ENCODE peak calls at places on chromosomes 3 and 15, in six cellular contexts. One of them, this sample, is unnamed.

GRCh38 chr3:132256984-132257383 is 60.2 kb upstream of the ACP3 start:
- DNase-seq in mucosa of descending colon: peak; percentile 56
- DNase-seq in tibial nerve: no peak
- DNase-seq in esophagus muscularis mucosa: no peak
- DNase-seq in tibial artery: no peak
- DNase-seq in mammary epithelial cell: peak; percentile 37
- DNase-seq in this sample: no peak

GRCh38 chr3:55330355-55330754 is 156.8 kb downstream of the WNT5A start:
- DNase-seq in tibial artery: no peak
- DNase-seq in esophagus muscularis mucosa: no peak
- DNase-seq in mammary epithelial cell: peak; percentile 85
- DNase-seq in tibial nerve: no peak
- DNase-seq in mucosa of descending colon: no peak
- DNase-seq in this sample: no peak

GRCh38 chr3:154427685-154428291 is 2.2 kb downstream of the GPR149 start:
- DNase-seq in tibial nerve: no peak
- DNase-seq in esophagus muscularis mucosa: no peak
- DNase-seq in tibial artery: no peak
- DNase-seq in mammary epithelial cell: no peak
- DNase-seq in mucosa of descending colon: no peak
- DNase-seq in this sample: no peak

GRCh38 chr3:18444597-18445420 is 19.7 kb upstream of the SATB1 start:
- DNase-seq in mucosa of descending colon: peak; percentile 77
- DNase-seq in esophagus muscularis mucosa: no peak
- DNase-seq in tibial nerve: no peak
- DNase-seq in tibial artery: peak; percentile 45
- DNase-seq in mammary epithelial cell: peak; percentile 47
- DNase-seq in this sample: no peak

GRCh38 chr3:9173445-9173844 is 76.0 kb downstream of the SRGAP3 start:
- DNase-seq in tibial nerve: no peak
- DNase-seq in mammary epithelial cell: no peak
- DNase-seq in mucosa of descending colon: no peak
- DNase-seq in tibial artery: no peak
- DNase-seq in esophagus muscularis mucosa: no peak
- DNase-seq in this sample: no peak

GRCh38 chr3:161454615-161455014 is 42.0 kb upstream of the OTOL1 start:
- DNase-seq in esophagus muscularis mucosa: no peak
- DNase-seq in mammary epithelial cell: no peak
- DNase-seq in tibial artery: no peak
- DNase-seq in tibial nerve: no peak
- DNase-seq in mucosa of descending colon: no peak
- DNase-seq in this sample: no peak

GRCh38 chr3:49519266-49519665 is 35.0 kb upstream of the BSN start:
- DNase-seq in mucosa of descending colon: no peak
- DNase-seq in mammary epithelial cell: peak; percentile 19
- DNase-seq in tibial artery: no peak
- DNase-seq in tibial nerve: no peak
- DNase-seq in esophagus muscularis mucosa: no peak
- DNase-seq in this sample: no peak

GRCh38 chr15:29570931-29571727 is 251.1 kb downstream of the TJP1 start:
- DNase-seq in tibial nerve: no peak
- DNase-seq in mucosa of descending colon: peak; percentile 55
- DNase-seq in esophagus muscularis mucosa: peak; percentile 47
- DNase-seq in tibial artery: no peak
- DNase-seq in mammary epithelial cell: peak; percentile 27
- DNase-seq in this sample: no peak

GRCh38 chr3:132635052-132635451 is 24.6 kb downstream of the ACAD11 start:
- DNase-seq in mammary epithelial cell: no peak
- DNase-seq in tibial artery: no peak
- DNase-seq in esophagus muscularis mucosa: no peak
- DNase-seq in mucosa of descending colon: no peak
- DNase-seq in tibial nerve: no peak
- DNase-seq in this sample: no peak

GRCh38 chr15:45138814-45139765 is 9.3 kb downstream of the DUOX1 start:
- DNase-seq in esophagus muscularis mucosa: no peak
- DNase-seq in tibial artery: no peak
- DNase-seq in mammary epithelial cell: no peak
- DNase-seq in mucosa of descending colon: no peak
- DNase-seq in tibial nerve: no peak
- DNase-seq in this sample: no peak

GRCh38 chr15:62874933-62875625 is 167.5 kb upstream of the TPM1 start:
- DNase-seq in tibial nerve: no peak
- DNase-seq in tibial artery: no peak
- DNase-seq in mucosa of descending colon: no peak
- DNase-seq in esophagus muscularis mucosa: no peak
- DNase-seq in mammary epithelial cell: no peak
- DNase-seq in this sample: no peak

GRCh38 chr3:66428733-66429132 is 72.1 kb downstream of the LRIG1 start:
- DNase-seq in mucosa of descending colon: peak; percentile 40
- DNase-seq in esophagus muscularis mucosa: no peak
- DNase-seq in tibial nerve: peak; percentile 78
- DNase-seq in tibial artery: peak; percentile 79
- DNase-seq in mammary epithelial cell: peak; percentile 93
- DNase-seq in this sample: peak; percentile 45

GRCh38 chr3:125331243-125331642 is 43.9 kb downstream of the ZNF148 start:
- DNase-seq in esophagus muscularis mucosa: no peak
- DNase-seq in mammary epithelial cell: peak; percentile 11
- DNase-seq in tibial artery: no peak
- DNase-seq in tibial nerve: no peak
- DNase-seq in mucosa of descending colon: no peak
- DNase-seq in this sample: no peak

GRCh38 chr3:50117120-50117519 is 28.4 kb downstream of the RBM5 start:
- DNase-seq in tibial artery: no peak
- DNase-seq in mammary epithelial cell: no peak
- DNase-seq in tibial nerve: no peak
- DNase-seq in mucosa of descending colon: no peak
- DNase-seq in esophagus muscularis mucosa: no peak
- DNase-seq in this sample: no peak

GRCh38 chr3:147393261-147393964 is 12.9 kb downstream of the ZIC4 start:
- DNase-seq in mucosa of descending colon: no peak
- DNase-seq in mammary epithelial cell: no peak
- DNase-seq in esophagus muscularis mucosa: no peak
- DNase-seq in tibial artery: no peak
- DNase-seq in tibial nerve: no peak
- DNase-seq in this sample: no peak

GRCh38 chr3:159861369-159861987 is 127.2 kb upstream of the IL12A start:
- DNase-seq in tibial nerve: no peak
- DNase-seq in esophagus muscularis mucosa: peak; percentile 50
- DNase-seq in tibial artery: no peak
- DNase-seq in mammary epithelial cell: peak; percentile 60
- DNase-seq in mucosa of descending colon: no peak
- DNase-seq in this sample: no peak

GRCh38 chr15:31732695-31733094 is 297.6 kb upstream of the CHRNA7 start:
- DNase-seq in tibial artery: no peak
- DNase-seq in esophagus muscularis mucosa: no peak
- DNase-seq in mucosa of descending colon: no peak
- DNase-seq in mammary epithelial cell: no peak
- DNase-seq in tibial nerve: no peak
- DNase-seq in this sample: no peak

GRCh38 chr15:37638139-37638538 is 296.3 kb upstream of the TMCO5A start:
- DNase-seq in mucosa of descending colon: no peak
- DNase-seq in tibial artery: no peak
- DNase-seq in mammary epithelial cell: no peak
- DNase-seq in esophagus muscularis mucosa: no peak
- DNase-seq in tibial nerve: no peak
- DNase-seq in this sample: no peak

GRCh38 chr3:11238880-11239279 is 33.3 kb upstream of the ATG7 start:
- DNase-seq in mammary epithelial cell: peak; percentile 93
- DNase-seq in tibial artery: no peak
- DNase-seq in mucosa of descending colon: no peak
- DNase-seq in tibial nerve: no peak
- DNase-seq in esophagus muscularis mucosa: no peak
- DNase-seq in this sample: no peak

GRCh38 chr3:105862217-105862616 is 6.6 kb downstream of the CBLB start:
- DNase-seq in mammary epithelial cell: no peak
- DNase-seq in mucosa of descending colon: no peak
- DNase-seq in tibial nerve: no peak
- DNase-seq in tibial artery: no peak
- DNase-seq in esophagus muscularis mucosa: no peak
- DNase-seq in this sample: no peak

GRCh38 chr3:169110633-169111032 is 552.9 kb downstream of the MECOM start:
- DNase-seq in mucosa of descending colon: no peak
- DNase-seq in tibial artery: no peak
- DNase-seq in tibial nerve: no peak
- DNase-seq in mammary epithelial cell: no peak
- DNase-seq in esophagus muscularis mucosa: no peak
- DNase-seq in this sample: no peak

GRCh38 chr3:134077649-134078081 is 47.9 kb upstream of the SLCO2A1 start:
- DNase-seq in mammary epithelial cell: no peak
- DNase-seq in tibial nerve: no peak
- DNase-seq in mucosa of descending colon: no peak
- DNase-seq in tibial artery: no peak
- DNase-seq in esophagus muscularis mucosa: peak; percentile 60
- DNase-seq in this sample: no peak

GRCh38 chr3:34132069-34132677 is 333.7 kb downstream of the PDCD6IP start:
- DNase-seq in tibial nerve: no peak
- DNase-seq in mammary epithelial cell: no peak
- DNase-seq in mucosa of descending colon: no peak
- DNase-seq in tibial artery: peak; percentile 41
- DNase-seq in esophagus muscularis mucosa: no peak
- DNase-seq in this sample: no peak

GRCh38 chr15:96049323-96049722 is 281.2 kb upstream of the NR2F2 start:
- DNase-seq in esophagus muscularis mucosa: peak; percentile 53
- DNase-seq in mucosa of descending colon: no peak
- DNase-seq in mammary epithelial cell: no peak
- DNase-seq in tibial nerve: no peak
- DNase-seq in tibial artery: no peak
- DNase-seq in this sample: no peak

GRCh38 chr3:71087109-71088018 is 496.2 kb downstream of the FOXP1 start:
- DNase-seq in mammary epithelial cell: peak; percentile 36
- DNase-seq in esophagus muscularis mucosa: no peak
- DNase-seq in mucosa of descending colon: no peak
- DNase-seq in tibial nerve: no peak
- DNase-seq in tibial artery: no peak
- DNase-seq in this sample: no peak

GRCh38 chr3:77815467-77815866 is 775.6 kb downstream of the ROBO2 start:
- DNase-seq in esophagus muscularis mucosa: no peak
- DNase-seq in mammary epithelial cell: no peak
- DNase-seq in mucosa of descending colon: no peak
- DNase-seq in tibial nerve: no peak
- DNase-seq in tibial artery: no peak
- DNase-seq in this sample: no peak

GRCh38 chr15:66278671-66279070 is 14.7 kb upstream of the DIS3L start:
- DNase-seq in tibial nerve: no peak
- DNase-seq in mucosa of descending colon: no peak
- DNase-seq in tibial artery: no peak
- DNase-seq in esophagus muscularis mucosa: no peak
- DNase-seq in mammary epithelial cell: no peak
- DNase-seq in this sample: no peak

GRCh38 chr3:47780727-47781325 is 867 bp downstream of the SMARCC1 start:
- DNase-seq in tibial artery: no peak
- DNase-seq in mammary epithelial cell: no peak
- DNase-seq in esophagus muscularis mucosa: no peak
- DNase-seq in mucosa of descending colon: no peak
- DNase-seq in tibial nerve: no peak
- DNase-seq in this sample: no peak

GRCh38 chr15:62901916-62902554 is 140.5 kb upstream of the TPM1 start:
- DNase-seq in tibial nerve: no peak
- DNase-seq in tibial artery: no peak
- DNase-seq in mucosa of descending colon: no peak
- DNase-seq in mammary epithelial cell: peak; percentile 90
- DNase-seq in esophagus muscularis mucosa: no peak
- DNase-seq in this sample: no peak

GRCh38 chr15:98753726-98754125 is 105.4 kb downstream of the IGF1R start:
- DNase-seq in esophagus muscularis mucosa: no peak
- DNase-seq in tibial nerve: no peak
- DNase-seq in mucosa of descending colon: no peak
- DNase-seq in mammary epithelial cell: no peak
- DNase-seq in tibial artery: no peak
- DNase-seq in this sample: no peak
- H3K4me3 ChIP-seq in esophagus muscularis mucosa: peak overlapping the region; percentile 42
- H3K4me3 ChIP-seq in tibial nerve: peak overlapping the region; percentile 29
- H3K4me3 ChIP-seq in mucosa of descending colon: no peak overlapping the region
- H3K4me3 ChIP-seq in mammary epithelial cell: peak overlapping the region; percentile 53
- H3K4me3 ChIP-seq in tibial artery: peak overlapping the region; percentile 35
- H3K4me3 ChIP-seq in this sample: peak overlapping the region; percentile 69

DNA sequence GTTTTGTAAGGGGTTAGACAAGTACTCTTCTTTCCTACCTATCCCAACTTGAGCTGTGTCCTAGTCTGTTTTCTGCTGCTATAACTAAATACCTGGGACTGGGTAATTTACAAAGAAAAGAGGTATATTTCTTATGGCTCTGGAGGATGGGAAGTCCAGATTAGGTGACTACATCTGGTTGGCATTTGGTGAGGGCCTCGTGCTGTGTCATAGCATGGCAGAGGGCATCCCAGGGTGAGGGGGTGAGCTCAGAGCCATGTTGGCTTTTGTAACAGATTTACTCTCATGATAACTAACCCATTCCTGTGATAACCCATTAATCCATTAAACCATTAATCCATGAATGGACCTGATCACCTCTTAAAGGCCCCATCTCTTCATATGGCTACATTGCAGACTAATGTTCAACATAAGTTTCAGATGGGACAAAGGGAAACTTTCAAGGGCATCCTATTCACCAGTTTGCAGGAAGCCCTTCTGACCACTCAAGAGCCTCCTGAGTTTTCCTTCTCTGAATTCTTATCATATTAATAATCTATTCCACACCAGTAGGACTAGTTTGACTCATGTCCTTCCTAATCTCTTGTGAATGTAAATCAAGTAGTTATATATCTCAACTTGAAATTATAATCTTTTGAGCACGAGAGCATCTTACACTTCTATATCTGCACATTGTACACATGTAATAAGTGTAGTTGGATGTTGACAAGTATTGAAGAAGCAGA is 185.7 kb upstream of the ZPLD1 start:
- DNase-seq in mucosa of descending colon: no peak
- DNase-seq in esophagus muscularis mucosa: no peak
- DNase-seq in tibial artery: no peak
- DNase-seq in mammary epithelial cell: peak; percentile 15
- DNase-seq in tibial nerve: no peak
- DNase-seq in this sample: no peak
- TF ChIP-seq CTCF in mucosa of descending colon: no peak
- TF ChIP-seq CTCF in esophagus muscularis mucosa: no peak
- TF ChIP-seq CTCF in tibial artery: no peak
- TF ChIP-seq CTCF in mammary epithelial cell: no peak
- TF ChIP-seq CTCF in tibial nerve: no peak
- TF ChIP-seq CTCF in this sample: no peak

DNA sequence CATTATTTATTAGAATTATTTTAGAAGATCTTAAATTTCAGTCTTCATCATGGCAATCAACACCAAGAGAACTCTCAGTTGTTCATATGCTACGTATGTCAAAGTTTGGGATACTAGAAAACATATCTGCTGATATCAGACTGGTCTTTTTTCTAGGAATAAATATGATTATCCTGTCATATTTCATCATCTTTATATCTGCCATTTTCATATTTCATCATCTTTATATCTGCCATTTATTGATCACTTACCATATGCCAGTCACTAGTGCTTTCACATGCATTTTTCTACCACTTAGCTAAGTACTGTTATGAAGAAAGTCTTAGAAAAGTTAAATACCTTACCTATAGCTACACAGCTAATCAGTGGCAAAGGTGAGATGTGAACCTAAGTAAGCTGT is 2.8 kb upstream of the ZCWPW2 start:
- DNase-seq in mucosa of descending colon: no peak
- DNase-seq in tibial nerve: no peak
- DNase-seq in esophagus muscularis mucosa: no peak
- DNase-seq in mammary epithelial cell: no peak
- DNase-seq in tibial artery: no peak
- DNase-seq in this sample: no peak
- H3K4me1 ChIP-seq in mucosa of descending colon: peaks cover 25% of the 10 kb centered on the region
- H3K4me1 ChIP-seq in tibial nerve: peaks cover 22% of the 10 kb centered on the region
- H3K4me1 ChIP-seq in esophagus muscularis mucosa: peaks cover 70% of the 10 kb centered on the region
- H3K4me1 ChIP-seq in mammary epithelial cell: peaks cover 12% of the 10 kb centered on the region
- H3K4me1 ChIP-seq in tibial artery: peaks cover 15% of the 10 kb centered on the region
- H3K4me1 ChIP-seq in this sample: peaks cover 55% of the 10 kb centered on the region

GRCh38 chr15:70493787-70494514 is 269.4 kb downstream of the UACA start:
- DNase-seq in tibial artery: no peak
- DNase-seq in esophagus muscularis mucosa: no peak
- DNase-seq in mammary epithelial cell: no peak
- DNase-seq in tibial nerve: no peak
- DNase-seq in mucosa of descending colon: no peak
- DNase-seq in this sample: no peak
- H3K4me3 ChIP-seq in tibial artery: no peak overlapping the region
- H3K4me3 ChIP-seq in esophagus muscularis mucosa: no peak overlapping the region
- H3K4me3 ChIP-seq in mammary epithelial cell: no peak overlapping the region
- H3K4me3 ChIP-seq in tibial nerve: no peak overlapping the region
- H3K4me3 ChIP-seq in mucosa of descending colon: no peak overlapping the region
- H3K4me3 ChIP-seq in this sample: no peak overlapping the region

This sample was measured in thoracic aorta.